ENCODE peak calls at places on chromosomes 13 and 19, in four cellular contexts. T is germinal center, X is substantia nigra, U is GM12865. A is an unnamed sample.

GRCh38 chr19:781800-782194 is 15.5 kb upstream of the PTBP1 start:
- DNase-seq in T (no peak), X (no peak), U (no peak), A (no peak)

GRCh38 chr13:30441304-30441703 is 19.0 kb downstream of the UBE2L5 start:
- DNase-seq in X (no peak), T (no peak), U (peak; percentile 26), A (no peak)

GRCh38 chr13:37143901-37144300 is 38.4 kb upstream of the CSNK1A1L start:
- DNase-seq in U (no peak), T (no peak), X (no peak), A (no peak)

GRCh38 chr19:784541-784940 is 12.7 kb upstream of the PTBP1 start:
- DNase-seq in U (no peak), X (no peak), T (no peak), A (no peak)

GRCh38 chr13:110436276-110436675 is 125.2 kb downstream of the RAB20 start:
- DNase-seq in T (no peak), U (no peak), X (no peak), A (no peak)

GRCh38 chr19:8302357-8302691 is 5.8 kb downstream of the CD320 start:
- DNase-seq in U (no peak), X (no peak), T (no peak), A (peak; percentile 3)

GRCh38 chr19:18494267-18494607 is 27.6 kb downstream of the ELL start:
- DNase-seq in T (no peak), X (no peak), U (no peak), A (no peak)

GRCh38 chr13:98143601-98144500 is 957 bp downstream of the FARP1 start:
- DNase-seq in X (no peak), T (no peak), U (peak; percentile 18), A (no peak)

GRCh38 chr13:28679628-28680027 is 20.7 kb downstream of the POMP start:
- DNase-seq in U (no peak), X (no peak), T (peak; percentile 11), A (no peak)

GRCh38 chr19:1567116-1567847 is 843 bp downstream of the MEX3D start:
- DNase-seq in X (no peak), U (no peak), T (no peak), A (no peak)

GRCh38 chr19:6678690-6679109 is 8.7 kb upstream of the TNFSF14 start:
- DNase-seq in T (no peak), X (no peak), U (peak; percentile 40), A (no peak)

GRCh38 chr19:17967258-17968051 is 548 bp downstream of the KCNN1 start:
- DNase-seq in U (no peak), X (no peak), T (no peak), A (peak; percentile 70)

GRCh38 chr19:1408300-1409203 is 1.2 kb downstream of the DAZAP1 start:
- DNase-seq in X (no peak), U (peak; percentile 62), T (peak; percentile 25), A (no peak)

GRCh38 chr13:111980146-111980929 is 86.6 kb upstream of the SOX1 start:
- DNase-seq in T (no peak), X (no peak), U (no peak), A (no peak)

GRCh38 chr13:38767506-38768265 is 80.8 kb downstream of the FREM2 start:
- DNase-seq in T (no peak), U (no peak), X (no peak), A (peak; percentile 57)

A was measured in nucleus accumbens.